ENCODE peak calls at places on chromosome 18, in five cellular contexts. S is activated T-helper 9 cell treated with anti-CD3 and anti-CD28 coated beads, Interleukin-2, amount 50 U/mL, for 16 hours; T is psoas muscle; B is NCI-H1092; G is COR-L47. F is an unnamed sample.

GRCh38 chr18:3510024-3510423 is 60.1 kb downstream of the TGIF1 start:
- DNase-seq in S (no peak), T (no peak), B (no peak), G (no peak), F (no peak)

GRCh38 chr18:69935319-69936190 is 12.1 kb downstream of the CD226 start:
- DNase-seq in S (peak; percentile 76), T (no peak), B (no peak), G (no peak), F (no peak)

GRCh38 chr18:46167971-46168370 is 63.8 kb downstream of the HAUS1 start:
- DNase-seq in S (no peak), T (no peak), B (no peak), G (no peak), F (no peak)

GRCh38 chr18:45548614-45549013 is 66.7 kb upstream of the SLC14A2 start:
- DNase-seq in S (no peak), T (no peak), B (no peak), G (no peak), F (no peak)

GRCh38 chr18:45370190-45371010 is 244.9 kb upstream of the SLC14A2 start:
- DNase-seq in S (no peak), T (no peak), B (no peak), G (peak; percentile 66), F (no peak)

GRCh38 chr18:36155960-36156757 is 26.5 kb downstream of the ELP2 start:
- DNase-seq in S (no peak), T (no peak), B (no peak), G (no peak), F (no peak)

GRCh38 chr18:26089247-26090129 is 925 bp downstream of the SS18 start:
- DNase-seq in S (no peak), T (no peak), B (no peak), G (no peak), F (no peak)

GRCh38 chr18:77478619-77479018 is 229.0 kb downstream of the GALR1 start:
- DNase-seq in S (no peak), T (no peak), B (no peak), G (no peak), F (no peak)

GRCh38 chr18:7034924-7035323 is 82.7 kb downstream of the LAMA1 start:
- DNase-seq in S (no peak), T (no peak), B (no peak), G (no peak), F (no peak)

GRCh38 chr18:76687271-76688006 is 134.9 kb upstream of the ZNF236 start:
- DNase-seq in S (no peak), T (no peak), B (peak; percentile 37), G (peak; percentile 37), F (no peak)

GRCh38 chr18:58900015-58900649 is 35.5 kb downstream of the ZNF532 start:
- DNase-seq in S (no peak), T (no peak), B (no peak), G (no peak), F (no peak)